ENCODE peak calls at places on chromosomes 2 and 18, in four cellular contexts. D is germinal center, B is left ventricle myocardium superior, R is EH. V is an unnamed sample.

GRCh38 chr2:170928036-170928823 is 823 bp upstream of the GORASP2 start:
- DNase-seq in D (peak; percentile 6), R (peak; percentile 25), B (no peak), V (peak; percentile 22)

GRCh38 chr2:42196403-42197267 is 27.5 kb downstream of the EML4 start:
- DNase-seq in D (peak; percentile 44), B (no peak), R (peak; percentile 72), V (peak; percentile 30)

GRCh38 chr2:54824582-54824981 is 101.1 kb downstream of the EML6 start:
- DNase-seq in D (no peak), R (no peak), B (no peak), V (no peak)

GRCh38 chr2:230900336-230900995 is 24.6 kb downstream of the GPR55 start:
- DNase-seq in D (no peak), B (no peak), R (no peak), V (no peak)

GRCh38 chr2:8247905-8248622 is 433.8 kb upstream of the ID2 start:
- DNase-seq in R (peak; percentile 50), B (no peak), D (peak; percentile 36), V (no peak)

GRCh38 chr18:68083131-68083530 is 566.6 kb upstream of the DSEL start:
- DNase-seq in B (no peak), R (peak; percentile 46), D (no peak), V (no peak)

GRCh38 chr18:11040823-11041712 is 108.3 kb downstream of the PIEZO2 start:
- DNase-seq in D (peak; percentile 17), B (no peak), R (peak; percentile 47), V (peak; percentile 57)

GRCh38 chr2:9703085-9703641 is 72.4 kb upstream of the YWHAQ start:
- DNase-seq in D (no peak), R (peak; percentile 94), B (peak; percentile 48), V (no peak)

GRCh38 chr2:109020217-109020637 is 31.2 kb upstream of the EDAR start:
- DNase-seq in D (no peak), B (no peak), R (peak; percentile 71), V (no peak)

GRCh38 chr18:65606551-65607130 is 144.2 kb upstream of the CDH7 start:
- DNase-seq in R (no peak), B (no peak), D (no peak), V (no peak)

GRCh38 chr2:23595601-23596251 is 210.7 kb downstream of the KLHL29 start:
- DNase-seq in D (no peak), B (peak; percentile 47), R (peak; percentile 89), V (no peak)

GRCh38 chr18:23266717-23267446 is 131.6 kb downstream of the CABLES1 start:
- DNase-seq in D (no peak), R (no peak), B (no peak), V (peak; percentile 62)

GRCh38 chr2:231670892-231671616 is 37.3 kb upstream of the PTMA start:
- DNase-seq in B (no peak), D (no peak), R (peak; percentile 30), V (no peak)

GRCh38 chr2:231794383-231794782 is 8.1 kb downstream of the COPS7B start:
- DNase-seq in R (no peak), D (no peak), B (no peak), V (no peak)

GRCh38 chr18:35721431-35722081 is 140.0 kb downstream of the GALNT1 start:
- DNase-seq in D (no peak), R (no peak), B (no peak), V (no peak)

GRCh38 chr18:8718401-8718913 is 13.1 kb downstream of the MTCL1 start:
- DNase-seq in D (no peak), R (no peak), B (no peak), V (no peak)

GRCh38 chr18:62984656-62985315 is 269.4 kb downstream of the PHLPP1 start:
- DNase-seq in B (no peak), R (no peak), D (no peak), V (no peak)

V was measured in GM20000.